ENCODE peak calls at places on chromosomes 6 and 20, in seven cellular contexts. One of them, this sample, is unnamed.

GRCh38 chr20:610130-611046 is at the start of gene TCF15:
- DNase-seq in choroid plexus epithelial cell: peak
- DNase-seq in activated CD4-positive, alpha-beta T cell treated with anti-CD3 and anti-CD28 coated beads for 4 hours: no peak
- DNase-seq in Ammon's horn: no peak
- DNase-seq in ACHN: no peak
- DNase-seq in foreskin fibroblast: peak
- DNase-seq in nucleus accumbens: no peak
- DNase-seq in this sample: peak

GRCh38 chr20:8974009-8974708 is 94.7 kb upstream of the PLCB4 start:
- DNase-seq in choroid plexus epithelial cell: no peak
- DNase-seq in activated CD4-positive, alpha-beta T cell treated with anti-CD3 and anti-CD28 coated beads for 4 hours: no peak
- DNase-seq in Ammon's horn: no peak
- DNase-seq in ACHN: no peak
- DNase-seq in foreskin fibroblast: no peak
- DNase-seq in nucleus accumbens: no peak
- DNase-seq in this sample: no peak

GRCh38 chr20:24990810-24991252 is 1.7 kb downstream of the APMAP start:
- DNase-seq in choroid plexus epithelial cell: no peak
- DNase-seq in activated CD4-positive, alpha-beta T cell treated with anti-CD3 and anti-CD28 coated beads for 4 hours: no peak
- DNase-seq in Ammon's horn: no peak
- DNase-seq in ACHN: no peak
- DNase-seq in foreskin fibroblast: no peak
- DNase-seq in nucleus accumbens: no peak
- DNase-seq in this sample: peak

GRCh38 chr6:161429921-161430490 is 156.1 kb upstream of the AGPAT4 start:
- DNase-seq in choroid plexus epithelial cell: peak
- DNase-seq in activated CD4-positive, alpha-beta T cell treated with anti-CD3 and anti-CD28 coated beads for 4 hours: no peak
- DNase-seq in Ammon's horn: no peak
- DNase-seq in ACHN: peak
- DNase-seq in foreskin fibroblast: peak
- DNase-seq in nucleus accumbens: no peak
- DNase-seq in this sample: peak

GRCh38 chr20:19699132-19699971 is 58.7 kb upstream of the RIN2 start:
- DNase-seq in choroid plexus epithelial cell: peak
- DNase-seq in activated CD4-positive, alpha-beta T cell treated with anti-CD3 and anti-CD28 coated beads for 4 hours: no peak
- DNase-seq in Ammon's horn: no peak
- DNase-seq in ACHN: peak
- DNase-seq in foreskin fibroblast: peak
- DNase-seq in nucleus accumbens: no peak
- DNase-seq in this sample: peak

GRCh38 chr6:636488-636887 is 20.4 kb downstream of the HUS1B start:
- DNase-seq in choroid plexus epithelial cell: no peak
- DNase-seq in activated CD4-positive, alpha-beta T cell treated with anti-CD3 and anti-CD28 coated beads for 4 hours: no peak
- DNase-seq in Ammon's horn: no peak
- DNase-seq in ACHN: no peak
- DNase-seq in foreskin fibroblast: no peak
- DNase-seq in nucleus accumbens: no peak
- DNase-seq in this sample: no peak

GRCh38 chr6:130575971-130576370 is 210.2 kb downstream of the TMEM200A start:
- DNase-seq in choroid plexus epithelial cell: no peak
- DNase-seq in activated CD4-positive, alpha-beta T cell treated with anti-CD3 and anti-CD28 coated beads for 4 hours: peak
- DNase-seq in Ammon's horn: no peak
- DNase-seq in ACHN: no peak
- DNase-seq in foreskin fibroblast: no peak
- DNase-seq in nucleus accumbens: no peak
- DNase-seq in this sample: no peak

GRCh38 chr6:155216312-155217028 is 47.3 kb upstream of the CLDN20 start:
- DNase-seq in choroid plexus epithelial cell: no peak
- DNase-seq in activated CD4-positive, alpha-beta T cell treated with anti-CD3 and anti-CD28 coated beads for 4 hours: no peak
- DNase-seq in Ammon's horn: peak
- DNase-seq in ACHN: no peak
- DNase-seq in foreskin fibroblast: no peak
- DNase-seq in nucleus accumbens: peak
- DNase-seq in this sample: peak

GRCh38 chr6:120785459-120786086 is 548.7 kb downstream of the TBC1D32 start:
- DNase-seq in choroid plexus epithelial cell: no peak
- DNase-seq in activated CD4-positive, alpha-beta T cell treated with anti-CD3 and anti-CD28 coated beads for 4 hours: no peak
- DNase-seq in Ammon's horn: no peak
- DNase-seq in ACHN: no peak
- DNase-seq in foreskin fibroblast: no peak
- DNase-seq in nucleus accumbens: no peak
- DNase-seq in this sample: no peak

GRCh38 chr6:81808834-81809598 is 56.5 kb upstream of the TENT5A start:
- DNase-seq in choroid plexus epithelial cell: peak
- DNase-seq in activated CD4-positive, alpha-beta T cell treated with anti-CD3 and anti-CD28 coated beads for 4 hours: no peak
- DNase-seq in Ammon's horn: no peak
- DNase-seq in ACHN: no peak
- DNase-seq in foreskin fibroblast: no peak
- DNase-seq in nucleus accumbens: no peak
- DNase-seq in this sample: no peak

GRCh38 chr6:8195040-8195713 is 92.8 kb upstream of the EEF1E1 start:
- DNase-seq in choroid plexus epithelial cell: peak
- DNase-seq in activated CD4-positive, alpha-beta T cell treated with anti-CD3 and anti-CD28 coated beads for 4 hours: no peak
- DNase-seq in Ammon's horn: no peak
- DNase-seq in ACHN: peak
- DNase-seq in foreskin fibroblast: no peak
- DNase-seq in nucleus accumbens: no peak
- DNase-seq in this sample: peak

GRCh38 chr6:101462576-101462975 is 69.1 kb downstream of the GRIK2 start:
- DNase-seq in choroid plexus epithelial cell: no peak
- DNase-seq in activated CD4-positive, alpha-beta T cell treated with anti-CD3 and anti-CD28 coated beads for 4 hours: no peak
- DNase-seq in Ammon's horn: no peak
- DNase-seq in ACHN: no peak
- DNase-seq in foreskin fibroblast: peak
- DNase-seq in nucleus accumbens: no peak
- DNase-seq in this sample: no peak

GRCh38 chr20:50930139-50931047 is 844 bp downstream of the ADNP start:
- DNase-seq in choroid plexus epithelial cell: no peak
- DNase-seq in activated CD4-positive, alpha-beta T cell treated with anti-CD3 and anti-CD28 coated beads for 4 hours: peak
- DNase-seq in Ammon's horn: no peak
- DNase-seq in ACHN: peak
- DNase-seq in foreskin fibroblast: peak
- DNase-seq in nucleus accumbens: no peak
- DNase-seq in this sample: peak

GRCh38 chr20:32155017-32155965 is 45.8 kb downstream of the TM9SF4 start:
- DNase-seq in choroid plexus epithelial cell: peak
- DNase-seq in activated CD4-positive, alpha-beta T cell treated with anti-CD3 and anti-CD28 coated beads for 4 hours: peak
- DNase-seq in Ammon's horn: peak
- DNase-seq in ACHN: peak
- DNase-seq in foreskin fibroblast: peak
- DNase-seq in nucleus accumbens: peak
- DNase-seq in this sample: peak

GRCh38 chr20:42254673-42255072 is 636.5 kb upstream of the CHD6 start:
- DNase-seq in choroid plexus epithelial cell: no peak
- DNase-seq in activated CD4-positive, alpha-beta T cell treated with anti-CD3 and anti-CD28 coated beads for 4 hours: no peak
- DNase-seq in Ammon's horn: no peak
- DNase-seq in ACHN: no peak
- DNase-seq in foreskin fibroblast: no peak
- DNase-seq in nucleus accumbens: no peak
- DNase-seq in this sample: no peak

GRCh38 chr6:2848851-2849250 is 7.2 kb upstream of the SERPINB1 start:
- DNase-seq in choroid plexus epithelial cell: no peak
- DNase-seq in activated CD4-positive, alpha-beta T cell treated with anti-CD3 and anti-CD28 coated beads for 4 hours: peak
- DNase-seq in Ammon's horn: no peak
- DNase-seq in ACHN: no peak
- DNase-seq in foreskin fibroblast: no peak
- DNase-seq in nucleus accumbens: no peak
- DNase-seq in this sample: peak

GRCh38 chr20:42589976-42590639 is 599.6 kb downstream of the PTPRT start:
- DNase-seq in choroid plexus epithelial cell: no peak
- DNase-seq in activated CD4-positive, alpha-beta T cell treated with anti-CD3 and anti-CD28 coated beads for 4 hours: no peak
- DNase-seq in Ammon's horn: no peak
- DNase-seq in ACHN: no peak
- DNase-seq in foreskin fibroblast: no peak
- DNase-seq in nucleus accumbens: no peak
- DNase-seq in this sample: no peak

GRCh38 chr20:39623584-39624234 is 661.6 kb downstream of the DHX35 start:
- DNase-seq in choroid plexus epithelial cell: peak
- DNase-seq in activated CD4-positive, alpha-beta T cell treated with anti-CD3 and anti-CD28 coated beads for 4 hours: no peak
- DNase-seq in Ammon's horn: no peak
- DNase-seq in ACHN: no peak
- DNase-seq in foreskin fibroblast: peak
- DNase-seq in nucleus accumbens: no peak
- DNase-seq in this sample: no peak

GRCh38 chr20:15236812-15237211 is 899.4 kb upstream of the FLRT3 start:
- DNase-seq in choroid plexus epithelial cell: peak
- DNase-seq in activated CD4-positive, alpha-beta T cell treated with anti-CD3 and anti-CD28 coated beads for 4 hours: no peak
- DNase-seq in Ammon's horn: no peak
- DNase-seq in ACHN: peak
- DNase-seq in foreskin fibroblast: peak
- DNase-seq in nucleus accumbens: no peak
- DNase-seq in this sample: peak

GRCh38 chr6:30103630-30104179 is 9.2 kb downstream of the TRIM31 start:
- DNase-seq in choroid plexus epithelial cell: no peak
- DNase-seq in activated CD4-positive, alpha-beta T cell treated with anti-CD3 and anti-CD28 coated beads for 4 hours: peak
- DNase-seq in Ammon's horn: no peak
- DNase-seq in ACHN: no peak
- DNase-seq in foreskin fibroblast: no peak
- DNase-seq in nucleus accumbens: no peak
- DNase-seq in this sample: peak

GRCh38 chr6:166540631-166541331 is 45.7 kb downstream of the RAMACL start:
- DNase-seq in choroid plexus epithelial cell: no peak
- DNase-seq in activated CD4-positive, alpha-beta T cell treated with anti-CD3 and anti-CD28 coated beads for 4 hours: peak
- DNase-seq in Ammon's horn: peak
- DNase-seq in ACHN: no peak
- DNase-seq in foreskin fibroblast: no peak
- DNase-seq in nucleus accumbens: peak
- DNase-seq in this sample: no peak

GRCh38 chr6:4287811-4288244 is 152.5 kb upstream of the ECI2 start:
- DNase-seq in choroid plexus epithelial cell: no peak
- DNase-seq in activated CD4-positive, alpha-beta T cell treated with anti-CD3 and anti-CD28 coated beads for 4 hours: no peak
- DNase-seq in Ammon's horn: no peak
- DNase-seq in ACHN: no peak
- DNase-seq in foreskin fibroblast: no peak
- DNase-seq in nucleus accumbens: no peak
- DNase-seq in this sample: peak

This sample was measured in NCI-H69.